ENCODE peak calls at places on chromosome 9, in four cellular contexts. N is CD14-positive monocyte, U is foreskin fibroblast, V is mucosa of descending colon. M is an unnamed sample.

GRCh38 chr9:76985581-76985980 is 33.9 kb upstream of the FOXB2 start:
- DNase-seq in N (no peak), U (peak; percentile 8), V (no peak), M (no peak)

GRCh38 chr9:126630458-126631237 is 16.9 kb downstream of the LMX1B start:
- DNase-seq in N (no peak), U (no peak), V (no peak), M (no peak)

GRCh38 chr9:127390563-127390962 is 6.4 kb upstream of the SLC2A8 start:
- DNase-seq in N (no peak), U (no peak), V (no peak), M (no peak)

GRCh38 chr9:113492343-113493079 is 29.0 kb downstream of the RGS3 start:
- DNase-seq in N (no peak), U (peak; percentile 25), V (no peak), M (no peak)

GRCh38 chr9:109129470-109130197 is 9.9 kb upstream of the TMEM245 start:
- DNase-seq in N (no peak), U (no peak), V (no peak), M (no peak)

GRCh38 chr9:127380479-127380878 is 16.5 kb upstream of the SLC2A8 start:
- DNase-seq in N (no peak), U (peak; percentile 17), V (no peak), M (no peak)

GRCh38 chr9:79104951-79105350 is 466.8 kb upstream of the TLE4 start:
- DNase-seq in N (no peak), U (no peak), V (no peak), M (no peak)

GRCh38 chr9:84843175-84843824 is 173.8 kb downstream of the NTRK2 start:
- DNase-seq in N (no peak), U (no peak), V (peak; percentile 32), M (no peak)

GRCh38 chr9:2502760-2503159 is 118.8 kb upstream of the VLDLR start:
- DNase-seq in N (no peak), U (peak; percentile 69), V (no peak), M (no peak)

GRCh38 chr9:88697764-88698436 is 162.9 kb downstream of the NXNL2 start:
- DNase-seq in N (no peak), U (peak; percentile 41), V (no peak), M (no peak)

GRCh38 chr9:78029601-78030552 is 1.7 kb downstream of the GNAQ start:
- DNase-seq in N (no peak), U (peak; percentile 54), V (no peak), M (peak; percentile 18)

GRCh38 chr9:130770679-130771442 is 64.2 kb upstream of the ABL1 start:
- DNase-seq in N (no peak), U (peak; percentile 86), V (no peak), M (peak; percentile 65)

GRCh38 chr9:97388721-97389238 is 23.1 kb upstream of the TDRD7 start:
- DNase-seq in N (peak; percentile 83), U (peak; percentile 10), V (no peak), M (peak; percentile 91)

GRCh38 chr9:34980181-34980761 is 9.3 kb upstream of the DNAJB5 start:
- DNase-seq in N (no peak), U (no peak), V (no peak), M (no peak)

GRCh38 chr9:137809038-137809630 is 68.4 kb upstream of the CACNA1B start:
- DNase-seq in N (no peak), U (no peak), V (no peak), M (peak; percentile 86)

GRCh38 chr9:71879644-71880174 is 31.3 kb downstream of the ABHD17B start:
- DNase-seq in N (no peak), U (no peak), V (no peak), M (no peak)

GRCh38 chr9:37968228-37968672 is 64.3 kb upstream of the SLC25A51 start:
- DNase-seq in N (no peak), U (peak; percentile 76), V (peak; percentile 47), M (no peak)

GRCh38 chr9:110207071-110207923 is 662 bp downstream of the C9orf152 start:
- DNase-seq in N (no peak), U (no peak), V (peak; percentile 87), M (no peak)

GRCh38 chr9:127664678-127665507 is 41.9 kb upstream of the CFAP157 start:
- DNase-seq in N (no peak), U (peak; percentile 73), V (peak; percentile 32), M (no peak)

GRCh38 chr9:69936427-69936826 is 107.2 kb upstream of the MAMDC2 start:
- DNase-seq in N (no peak), U (peak; percentile 73), V (no peak), M (no peak)

GRCh38 chr9:83299556-83299955 is 236.6 kb upstream of the RASEF start:
- DNase-seq in N (no peak), U (peak; percentile 85), V (no peak), M (no peak)

GRCh38 chr9:69857131-69857530 is 36.5 kb downstream of the CFAP95 start:
- DNase-seq in N (no peak), U (peak; percentile 90), V (no peak), M (no peak)

GRCh38 chr9:12494411-12494810 is 198.8 kb upstream of the TYRP1 start:
- DNase-seq in N (no peak), U (no peak), V (no peak), M (no peak)

GRCh38 chr9:117777823-117778222 is 73.6 kb downstream of the TLR4 start:
- DNase-seq in N (no peak), U (no peak), V (no peak), M (no peak)

GRCh38 chr9:35353731-35354365 is 136.1 kb upstream of the RUSC2 start:
- DNase-seq in N (no peak), U (peak; percentile 64), V (no peak), M (no peak)

GRCh38 chr9:127546125-127546832 is 65.8 kb upstream of the STXBP1 start:
- DNase-seq in N (no peak), U (no peak), V (no peak), M (no peak)

GRCh38 chr9:95508242-95508967 is 8.4 kb downstream of the PTCH1 start:
- DNase-seq in N (no peak), U (peak; percentile 66), V (no peak), M (peak; percentile 46)

GRCh38 chr9:131043097-131043496 is 34.1 kb downstream of the LAMC3 start:
- DNase-seq in N (no peak), U (no peak), V (no peak), M (no peak)

GRCh38 chr9:110115341-110115820 is 92.6 kb downstream of the C9orf152 start:
- DNase-seq in N (no peak), U (peak; percentile 81), V (no peak), M (no peak)

GRCh38 chr9:88258587-88258986 is 120.3 kb upstream of the SPATA31C2 start:
- DNase-seq in N (no peak), U (peak; percentile 13), V (peak; percentile 54), M (no peak)

GRCh38 chr9:117414906-117415583 is at the start of gene ASTN2:
- DNase-seq in N (no peak), U (peak; percentile 22), V (no peak), M (peak; percentile 10)

GRCh38 chr9:136964833-136965422 is 12.4 kb upstream of the PTGDS start:
- DNase-seq in N (no peak), U (no peak), V (no peak), M (no peak)

GRCh38 chr9:135584371-135584770 is 22.8 kb downstream of the PAEP start:
- DNase-seq in N (no peak), U (no peak), V (no peak), M (peak; percentile 26)

GRCh38 chr9:35237303-35237702 is 75.5 kb downstream of the UNC13B start:
- DNase-seq in N (no peak), U (no peak), V (peak; percentile 37), M (no peak)

GRCh38 chr9:124054671-124055212 is 43.2 kb downstream of the LHX2 start:
- DNase-seq in N (no peak), U (peak; percentile 75), V (no peak), M (peak; percentile 77)

GRCh38 chr9:134393582-134394280 is 67.5 kb downstream of the RXRA start:
- DNase-seq in N (no peak), U (no peak), V (no peak), M (no peak)

GRCh38 chr9:80605129-80605528 is 1033.4 kb downstream of the TLE4 start:
- DNase-seq in N (no peak), U (peak; percentile 54), V (no peak), M (no peak)
- TF ChIP-seq CTCF in N (no peak), U (no peak), V (no peak), M (no peak)

GRCh38 chr9:133256057-133256461 is 18.9 kb downstream of the ABO start:
- DNase-seq in N (no peak), U (no peak), V (no peak), M (no peak)

GRCh38 chr9:133258061-133259015 is 16.7 kb downstream of the ABO start:
- DNase-seq in N (no peak), U (no peak), V (no peak), M (no peak)

GRCh38 chr9:133255371-133255940 is 19.5 kb downstream of the ABO start:
- DNase-seq in N (no peak), U (no peak), V (no peak), M (no peak)

GRCh38 chr9:133256686-133257091 is 18.3 kb downstream of the ABO start:
- DNase-seq in N (no peak), U (no peak), V (no peak), M (no peak)

GRCh38 chr9:133257398-133258053 is 17.5 kb downstream of the ABO start:
- DNase-seq in N (no peak), U (no peak), V (no peak), M (no peak)
- TF ChIP-seq CTCF in N (no peak), U (no peak), V (no peak), M (no peak)

GRCh38 chr9:98989036-98990000 is 45.6 kb downstream of the COL15A1 start:
- DNase-seq in N (no peak), U (peak; percentile 99), V (no peak), M (no peak)
- TF ChIP-seq CTCF in N (no peak), U (peak; percentile 31), V (no peak), M (no peak)

GRCh38 chr9:105194234-105194633 is 50.2 kb upstream of the SLC44A1 start:
- DNase-seq in N (no peak), U (peak; percentile 16), V (no peak), M (no peak)

GRCh38 chr9:105187781-105188180 is 56.7 kb upstream of the SLC44A1 start:
- DNase-seq in N (no peak), U (peak; percentile 89), V (no peak), M (no peak)

GRCh38 chr9:105193560-105193959 is 50.9 kb upstream of the SLC44A1 start:
- DNase-seq in N (no peak), U (no peak), V (no peak), M (no peak)

GRCh38 chr9:105191508-105192118 is 52.8 kb upstream of the SLC44A1 start:
- DNase-seq in N (peak; percentile 62), U (no peak), V (no peak), M (peak; percentile 53)

DNA sequence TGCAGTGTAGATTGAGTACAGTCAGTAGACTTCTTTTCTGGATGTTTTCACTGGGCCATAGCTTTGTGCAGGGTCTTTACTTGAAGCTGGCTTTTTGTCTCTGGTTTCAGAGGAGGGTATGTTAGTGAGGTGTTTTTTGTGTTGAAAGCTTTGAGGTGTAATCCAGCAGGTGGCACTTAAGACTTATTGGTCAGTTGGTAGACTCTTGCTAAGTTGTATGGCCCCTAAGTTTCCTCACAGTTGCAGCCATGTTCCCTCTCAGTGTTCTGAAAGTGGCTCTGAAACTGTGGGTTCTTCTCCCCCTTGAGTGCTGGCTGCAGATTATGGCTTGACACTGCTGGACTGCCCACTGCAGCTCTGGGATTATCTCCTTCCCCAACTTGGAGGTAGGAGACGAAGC is 55.7 kb upstream of the SLC44A1 start:
- DNase-seq in N (no peak), U (peak; percentile 15), V (no peak), M (no peak)
- TF ChIP-seq CTCF in N (no peak), U (no peak), V (no peak), M (no peak)